ENCODE peak calls at places on chromosome 13, in eight cellular contexts. O is kidney; J is CD4-positive, alpha-beta memory T cell; P is CD8-positive, alpha-beta T cell; H is fibroblast of pulmonary artery; M is IMR-90; G is suprapubic skin; N is astrocyte of the cerebellum. V is an unnamed sample.

GRCh38 chr13:113618455-113618854 is 33.9 kb downstream of the TFDP1 start:
- DNase-seq in G (no peak), O (peak; percentile 55), J (no peak), N (no peak), M (no peak), H (no peak), P (no peak), V (no peak)

GRCh38 chr13:75316427-75316826 is 165.5 kb downstream of the TBC1D4 start:
- DNase-seq in O (no peak), N (no peak), H (peak; percentile 54), G (no peak), J (no peak), M (peak; percentile 34), P (no peak), V (no peak)

GRCh38 chr13:41916173-41916954 is 44.5 kb downstream of the VWA8 start:
- DNase-seq in N (peak; percentile 89), H (peak; percentile 79), J (peak; percentile 27), M (peak; percentile 95), G (no peak), P (no peak), O (no peak), V (no peak)

GRCh38 chr13:76887070-76887563 is 912 bp upstream of the KCTD12 start:
- DNase-seq in H (no peak), G (no peak), P (no peak), J (no peak), M (no peak), N (no peak), O (no peak), V (no peak)

GRCh38 chr13:23674795-23675640 is 104.8 kb downstream of the TNFRSF19 start:
- DNase-seq in G (no peak), H (peak; percentile 83), N (peak; percentile 62), M (peak; percentile 99), P (no peak), O (no peak), J (no peak), V (no peak)

GRCh38 chr13:39641645-39642044 is 13.8 kb upstream of the COG6 start:
- DNase-seq in O (no peak), N (no peak), P (no peak), G (no peak), H (no peak), J (no peak), M (no peak), V (no peak)

GRCh38 chr13:46383383-46383782 is 3.7 kb downstream of the RUBCNL start:
- DNase-seq in N (no peak), H (no peak), P (no peak), G (no peak), M (no peak), O (no peak), J (no peak), V (no peak)

GRCh38 chr13:80196756-80197155 is 144.2 kb downstream of the SPRY2 start:
- DNase-seq in N (no peak), H (peak; percentile 15), P (no peak), J (no peak), O (no peak), G (no peak), M (peak; percentile 13), V (no peak)

GRCh38 chr13:87676254-87677042 is 5.3 kb downstream of the SLITRK5 start:
- DNase-seq in M (no peak), G (no peak), O (peak; percentile 37), P (no peak), H (no peak), J (no peak), N (no peak), V (no peak)

GRCh38 chr13:103100795-103101194 is 34.6 kb upstream of the SLC10A2 start:
- DNase-seq in P (no peak), M (no peak), O (no peak), J (no peak), G (no peak), H (no peak), N (no peak), V (no peak)

GRCh38 chr13:97976551-97977375 is 23.3 kb downstream of the IPO5 start:
- DNase-seq in P (no peak), H (no peak), O (peak; percentile 82), G (peak; percentile 68), J (no peak), M (no peak), N (no peak), V (peak; percentile 14)

GRCh38 chr13:73938375-73939070 is 195.7 kb downstream of the KLF12 start:
- DNase-seq in O (no peak), M (peak; percentile 94), G (no peak), H (peak; percentile 83), N (peak; percentile 75), J (no peak), P (no peak), V (no peak)

GRCh38 chr13:24208314-24208713 is 47.8 kb downstream of the SPATA13 start:
- DNase-seq in O (no peak), J (no peak), N (peak; percentile 79), P (no peak), M (peak; percentile 95), G (no peak), H (peak; percentile 88), V (no peak)

GRCh38 chr13:24709186-24709913 is 29.1 kb downstream of the ATP12A start:
- DNase-seq in J (peak; percentile 78), M (no peak), P (peak; percentile 49), N (no peak), O (no peak), G (no peak), H (no peak), V (no peak)

GRCh38 chr13:50069255-50069654 is 54.0 kb downstream of the KCNRG start:
- DNase-seq in J (no peak), G (no peak), H (peak; percentile 57), M (peak; percentile 52), N (no peak), P (no peak), O (no peak), V (no peak)

GRCh38 chr13:50072676-50073075 is 57.4 kb downstream of the KCNRG start:
- DNase-seq in M (no peak), P (no peak), H (no peak), J (no peak), G (no peak), N (no peak), O (no peak), V (no peak)

GRCh38 chr13:50073340-50073739 is 58.1 kb downstream of the KCNRG start:
- DNase-seq in J (no peak), P (no peak), N (no peak), G (no peak), H (no peak), M (no peak), O (no peak), V (no peak)

GRCh38 chr13:50068508-50068907 is 53.3 kb downstream of the KCNRG start:
- DNase-seq in N (no peak), H (no peak), J (no peak), O (no peak), G (no peak), P (no peak), M (no peak), V (no peak)

GRCh38 chr13:50071399-50071798 is 56.2 kb downstream of the KCNRG start:
- DNase-seq in O (no peak), M (no peak), H (no peak), N (no peak), G (no peak), P (no peak), J (no peak), V (no peak)
- H3K4me3 ChIP-seq in O (no peak overlapping the region), M (no peak overlapping the region), H (peak overlapping the region; percentile 23), N (no peak overlapping the region), G (no peak overlapping the region), P (no peak overlapping the region), J (no peak overlapping the region), V (no peak overlapping the region)

DNA sequence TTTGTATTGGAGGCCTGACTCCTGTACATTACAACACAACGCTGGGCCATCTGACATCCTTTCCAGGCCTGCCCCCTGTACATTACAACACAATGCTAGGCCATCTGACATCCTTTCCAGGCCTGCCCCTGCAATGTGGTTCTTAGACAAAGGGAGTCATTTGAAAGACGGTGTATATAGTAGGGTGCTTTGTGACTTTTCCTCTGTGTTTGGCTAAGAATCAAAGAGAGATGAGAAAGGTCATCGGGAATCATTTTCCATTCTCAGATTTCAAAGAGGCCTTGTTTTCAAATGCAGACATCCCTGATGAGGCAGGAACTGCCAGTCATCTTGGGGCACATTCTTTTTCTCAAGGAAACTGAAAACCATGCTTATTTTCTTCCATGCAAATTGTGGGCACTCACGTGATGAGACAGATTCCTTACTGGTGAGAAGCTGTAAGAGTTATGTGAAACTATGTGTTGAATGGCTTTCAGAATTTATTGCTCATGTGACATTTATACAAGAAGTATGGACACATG is 551.6 kb downstream of the MYO16 start:
- DNase-seq in G (no peak), H (peak; percentile 68), J (no peak), N (peak; percentile 83), O (no peak), M (peak; percentile 90), P (no peak), V (no peak)
- H3K4me3 ChIP-seq in G (no peak overlapping the region), H (no peak overlapping the region), J (no peak overlapping the region), N (no peak overlapping the region), O (no peak overlapping the region), M (no peak overlapping the region), P (no peak overlapping the region), V (no peak overlapping the region)

DNA sequence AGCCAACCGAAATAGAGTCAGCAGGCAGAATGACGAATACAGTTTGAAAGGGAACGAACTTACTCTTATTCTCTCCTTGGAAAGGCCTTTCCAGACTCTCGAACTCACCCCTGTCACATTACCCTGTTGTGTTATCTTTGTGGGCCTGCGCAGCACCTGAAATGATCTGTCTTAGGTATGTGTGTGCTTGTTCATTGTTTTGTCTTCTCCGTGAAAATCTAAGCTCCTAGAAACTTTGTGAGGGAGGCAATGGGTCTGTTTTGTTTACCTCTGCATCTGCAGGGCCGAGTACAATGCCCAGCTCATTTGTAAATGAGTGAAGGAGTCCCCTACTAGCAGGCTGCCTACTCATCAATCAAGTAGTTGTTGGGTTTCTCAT is 19.6 kb downstream of the HMGB1 start:
- DNase-seq in H (no peak), G (no peak), N (no peak), P (no peak), J (no peak), O (no peak), M (no peak), V (no peak)
- H3K4me3 ChIP-seq in H (peak overlapping the region; percentile 29), G (peak overlapping the region; percentile 46), N (peak overlapping the region; percentile 19), P (peak overlapping the region; percentile 29), J (no peak overlapping the region), O (peak overlapping the region; percentile 16), M (peak overlapping the region; percentile 2), V (peak overlapping the region; percentile 41)

GRCh38 chr13:99975626-99976025 is 4.1 kb upstream of the ZIC5 start:
- DNase-seq in N (no peak), H (no peak), G (no peak), M (no peak), O (peak; percentile 46), P (no peak), J (no peak), V (no peak)

GRCh38 chr13:99974939-99975561 is 3.5 kb upstream of the ZIC5 start:
- DNase-seq in H (no peak), J (no peak), G (no peak), O (no peak), M (no peak), P (no peak), N (no peak), V (no peak)

GRCh38 chr13:99973786-99974185 is 2.2 kb upstream of the ZIC5 start:
- DNase-seq in O (no peak), P (no peak), G (no peak), H (no peak), M (no peak), N (no peak), J (no peak), V (no peak)

GRCh38 chr13:99973163-99973785 is 1.7 kb upstream of the ZIC5 start:
- DNase-seq in H (no peak), G (no peak), J (no peak), N (no peak), M (no peak), O (no peak), P (no peak), V (no peak)

GRCh38 chr13:99974296-99974938 is 2.9 kb upstream of the ZIC5 start:
- DNase-seq in H (no peak), J (no peak), O (no peak), N (no peak), P (no peak), G (no peak), M (no peak), V (no peak)
- H3K4me3 ChIP-seq in H (no peak overlapping the region), J (no peak overlapping the region), O (no peak overlapping the region), N (no peak overlapping the region), P (no peak overlapping the region), G (no peak overlapping the region), M (no peak overlapping the region), V (no peak overlapping the region)